ENCODE peak calls at places on chromosomes 11 and 22, in seven cellular contexts. O is K562, A is H1, V is stomach, Z is transverse colon, S is sigmoid colon, W is upper lobe of left lung. I is an unnamed sample.
A peak's percentile ranks its signal among the peaks of the same experiment; 100 is the strongest.

GRCh38 chr11:554428-554823 is 6.1 kb downstream of the LMNTD2 start:
- DNase-seq in V (no peak), Z (no peak), A (no peak), O (no peak), W (no peak), S (no peak), I (no peak)

GRCh38 chr11:66857234-66857926 is 516 bp downstream of the LRFN4 start:
- DNase-seq in A (no peak), W (peak; percentile 82), S (peak; percentile 63), O (no peak), Z (no peak), V (no peak), I (peak; percentile 62)

GRCh38 chr11:504053-504993 is 2.7 kb downstream of the RNH1 start:
- DNase-seq in V (peak; percentile 35), O (peak; percentile 69), S (no peak), A (no peak), Z (peak; percentile 38), W (peak; percentile 92), I (peak; percentile 80)

GRCh38 chr22:50272103-50272782 is 2.1 kb upstream of the MAPK11 start:
- DNase-seq in S (no peak), V (no peak), O (no peak), A (no peak), W (no peak), Z (no peak), I (no peak)

GRCh38 chr11:77590194-77590591 is 440 bp downstream of the AQP11 start:
- DNase-seq in V (peak; percentile 45), S (peak; percentile 73), W (no peak), O (no peak), Z (peak; percentile 57), A (no peak), I (peak; percentile 66)

GRCh38 chr11:86246293-86246675 is 1.7 kb downstream of the EED start:
- DNase-seq in V (no peak), S (no peak), A (no peak), O (no peak), W (no peak), Z (no peak), I (no peak)

GRCh38 chr22:27686534-27686933 is 115.0 kb downstream of the MN1 start:
- DNase-seq in W (no peak), A (no peak), S (peak; percentile 84), Z (peak; percentile 34), O (no peak), V (peak; percentile 87), I (peak; percentile 70)

GRCh38 chr11:94574193-94574961 is 7.2 kb downstream of the PIWIL4 start:
- DNase-seq in Z (no peak), S (no peak), A (no peak), O (no peak), W (no peak), V (no peak), I (peak; percentile 64)

GRCh38 chr11:29634744-29635143 is 382.1 kb downstream of the KCNA4 start:
- DNase-seq in W (no peak), V (no peak), S (no peak), O (no peak), A (no peak), Z (no peak), I (no peak)

GRCh38 chr11:10495464-10495786 is 40.4 kb downstream of the AMPD3 start:
- DNase-seq in V (no peak), O (no peak), Z (no peak), S (peak; percentile 59), A (no peak), W (no peak), I (peak; percentile 66)

GRCh38 chr11:109236188-109236587 is 185.8 kb upstream of the C11orf87 start:
- DNase-seq in W (no peak), S (no peak), A (no peak), V (no peak), Z (no peak), O (no peak), I (no peak)

GRCh38 chr11:8047382-8047781 is 33.6 kb upstream of the TUB start:
- DNase-seq in Z (no peak), V (no peak), A (no peak), O (no peak), W (no peak), S (no peak), I (peak; percentile 11)

GRCh38 chr11:60429272-60429671 is at the start of gene MS4A5:
- DNase-seq in V (no peak), A (no peak), W (peak; percentile 26), Z (no peak), O (no peak), S (no peak), I (no peak)

GRCh38 chr22:35306350-35306967 is 6.8 kb downstream of the TOM1 start:
- DNase-seq in S (no peak), V (no peak), Z (no peak), W (no peak), O (no peak), A (no peak), I (no peak)

GRCh38 chr11:11450744-11451362 is 97.8 kb upstream of the CSNK2A3 start:
- DNase-seq in W (no peak), S (no peak), A (no peak), V (no peak), O (no peak), Z (no peak), I (no peak)

GRCh38 chr11:128054323-128054910 is 532.9 kb downstream of the ETS1 start:
- DNase-seq in W (no peak), Z (no peak), V (no peak), A (no peak), O (no peak), S (no peak), I (no peak)

GRCh38 chr11:76666408-76666807 is 4.1 kb downstream of the LRRC32 start:
- DNase-seq in A (no peak), V (no peak), S (peak; percentile 69), O (no peak), W (peak; percentile 71), Z (peak; percentile 14), I (peak; percentile 84)

GRCh38 chr11:26950260-26950719 is 43.6 kb upstream of the FIBIN start:
- DNase-seq in Z (peak; percentile 17), O (no peak), W (peak; percentile 13), A (no peak), S (no peak), V (peak; percentile 26), I (no peak)

GRCh38 chr22:19614546-19614884 is 90.3 kb upstream of the CLDN5 start:
- DNase-seq in O (no peak), S (no peak), V (no peak), W (no peak), Z (no peak), A (no peak), I (no peak)

DNA sequence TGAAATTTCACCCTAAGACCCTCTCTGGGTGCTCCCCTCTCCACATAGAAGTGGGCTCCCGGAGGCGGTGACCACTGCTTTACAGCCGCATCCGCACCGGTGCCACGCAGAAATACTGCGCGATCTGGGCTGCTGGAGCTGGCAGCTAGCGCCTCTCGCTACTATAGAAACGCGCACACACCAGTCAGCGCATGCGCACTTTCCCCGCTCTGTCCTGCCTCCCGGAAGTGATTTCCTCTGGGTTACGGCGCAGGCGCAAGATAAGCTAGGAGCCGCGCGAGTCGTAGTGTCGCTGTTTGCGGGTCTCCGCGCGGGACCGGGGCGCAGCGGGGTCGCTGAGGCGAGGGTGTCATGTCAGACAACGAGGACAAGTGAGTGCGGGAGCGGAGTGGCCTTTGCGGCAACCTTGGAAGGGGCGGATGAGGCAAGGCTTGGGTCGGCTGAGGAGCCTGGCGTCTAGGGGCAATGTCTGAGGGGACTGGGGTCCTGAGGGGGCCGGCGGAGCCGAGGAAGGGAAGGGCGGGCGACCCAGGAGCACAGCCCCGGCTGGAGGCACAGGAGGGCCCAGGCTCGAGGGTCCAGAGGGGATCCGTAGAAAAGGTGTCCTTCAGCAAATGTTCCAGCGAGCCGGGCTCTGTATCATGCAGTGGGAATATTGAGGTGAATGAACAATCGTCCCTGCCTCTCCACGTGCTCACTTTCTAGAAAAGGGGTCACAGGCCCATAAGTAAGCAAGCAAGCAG is at the start of the genes C22orf23 and POLR2F:
- DNase-seq in A (peak; percentile 71), O (peak; percentile 93), V (peak; percentile 98), Z (peak; percentile 98), W (peak; percentile 93), S (peak; percentile 98), I (peak; percentile 97)
- H3K4me3 ChIP-seq in A (peak within 1 kb of the TSS; percentile 85), O (peak within 1 kb of the TSS; percentile 82), V (peak within 1 kb of the TSS; percentile 91), Z (peak within 1 kb of the TSS; percentile 94), W (peak within 1 kb of the TSS; percentile 84), S (peak within 1 kb of the TSS; percentile 80), I (peak within 1 kb of the TSS; percentile 98)

GRCh38 chr22:36472689-36473088 is 8.8 kb downstream of the TXN2 start:
- DNase-seq in O (no peak), V (no peak), W (no peak), S (no peak), Z (no peak), A (no peak), I (no peak)

GRCh38 chr22:36470162-36470993 is 11.1 kb downstream of the TXN2 start:
- DNase-seq in W (no peak), V (peak; percentile 87), Z (peak; percentile 87), O (peak; percentile 72), A (peak; percentile 65), S (peak; percentile 95), I (peak; percentile 83)

GRCh38 chr22:36471341-36471821 is 10.1 kb downstream of the TXN2 start:
- DNase-seq in Z (no peak), O (no peak), V (no peak), S (peak; percentile 84), A (no peak), W (no peak), I (no peak)

GRCh38 chr22:36469094-36469710 is 12.2 kb downstream of the TXN2 start:
- DNase-seq in V (no peak), S (peak; percentile 87), Z (no peak), O (no peak), A (no peak), W (no peak), I (no peak)

DNA sequence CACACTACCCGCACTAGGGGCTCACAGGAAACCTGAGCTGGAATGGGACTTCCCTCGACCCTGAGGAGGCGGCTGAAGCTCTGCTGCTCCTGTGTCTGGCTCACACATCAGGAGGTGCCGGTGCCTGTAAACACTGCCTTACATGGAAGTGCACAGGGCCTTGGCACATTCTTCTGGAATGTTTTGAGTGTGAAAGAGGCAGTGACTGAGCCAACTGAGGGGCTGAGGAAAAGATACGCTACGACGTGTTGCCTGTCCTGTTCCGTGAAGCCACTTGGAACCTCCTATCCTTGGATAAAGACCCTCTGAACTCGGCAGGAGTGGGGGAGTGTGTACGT is 10.5 kb downstream of the TXN2 start:
- DNase-seq in S (peak; percentile 91), A (no peak), W (no peak), V (no peak), O (no peak), Z (no peak), I (no peak)
- TF ChIP-seq POLR2AphosphoS5 in S (peak; percentile 58), A (no peak), W (no peak), V (peak; percentile 30), O (no peak), Z (peak; percentile 52), I (no peak)

GRCh38 chr11:46845740-46846509 is at the start of gene CKAP5:
- DNase-seq in W (peak; percentile 94), A (peak; percentile 53), Z (peak; percentile 92), O (peak; percentile 94), V (peak; percentile 92), S (peak; percentile 95), I (peak; percentile 94)
- TF ChIP-seq EP300 in W (no peak), A (no peak), Z (no peak), O (peak; percentile 25), V (no peak), S (no peak), I (no peak)

DNA sequence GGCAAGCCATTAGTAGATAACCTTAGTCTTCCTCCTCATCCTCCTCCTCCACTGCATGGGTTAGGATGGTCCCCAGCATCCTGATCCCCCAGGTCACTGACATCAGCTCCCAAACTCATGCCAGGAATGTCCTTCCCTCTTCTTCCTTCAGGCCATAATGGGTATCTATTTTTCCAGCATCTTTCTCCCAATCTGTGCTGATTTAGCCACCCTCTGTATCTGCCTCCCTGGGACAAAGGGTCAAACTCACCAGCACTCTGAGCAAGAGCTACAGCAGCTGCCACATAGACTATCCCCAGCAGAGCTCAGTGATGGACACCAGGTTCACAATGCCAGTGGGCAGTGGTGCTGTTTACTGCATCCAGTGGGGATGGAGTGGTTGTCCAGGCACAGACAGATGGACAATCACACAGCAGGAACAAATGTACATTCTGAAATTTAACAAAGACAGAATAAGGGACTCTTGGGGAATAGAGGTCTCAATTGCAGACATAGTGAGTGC is 115.2 kb upstream of the TOP3B start:
- DNase-seq in S (no peak), A (no peak), O (no peak), W (no peak), Z (no peak), V (no peak), I (no peak)
- H3K4me3 ChIP-seq in S (no peak overlapping the region), A (no peak overlapping the region), O (no peak overlapping the region), W (no peak overlapping the region), Z (no peak overlapping the region), V (no peak overlapping the region), I (no peak overlapping the region)

I was measured in suprapubic skin.